ENCODE peak calls at places on chromosomes 13 and 19, in six cellular contexts. G is GM23338, A is fibroblast of lung, T is hepatocyte, F is MM.1S, D is DND-41. S is an unnamed sample.

GRCh38 chr13:37392389-37392788 is 206.2 kb downstream of the POSTN start:
- DNase-seq in D (no peak), T (no peak), F (no peak), A (no peak), G (no peak), S (no peak)

GRCh38 chr19:19528721-19529490 is at the start of gene YJEFN3:
- DNase-seq in D (no peak), G (peak), A (peak), T (no peak), F (no peak), S (no peak)

GRCh38 chr13:27510082-27510481 is 59.7 kb upstream of the MTIF3 start:
- DNase-seq in D (no peak), A (no peak), G (no peak), F (no peak), T (no peak), S (no peak)

GRCh38 chr19:13172335-13173128 is 22.3 kb downstream of the IER2 start:
- DNase-seq in T (peak), D (no peak), F (no peak), A (peak), G (no peak), S (peak)

GRCh38 chr19:6720369-6721112 is at the start of gene C3:
- DNase-seq in F (no peak), G (no peak), A (no peak), T (peak), D (no peak), S (no peak)

GRCh38 chr19:15869109-15869555 is 28.7 kb downstream of the CYP4F2 start:
- DNase-seq in A (peak), G (peak), T (no peak), F (no peak), D (peak), S (peak)

GRCh38 chr19:58451358-58452101 is at the start of gene ZNF324B:
- DNase-seq in F (peak), T (peak), A (peak), D (peak), G (peak), S (peak)

GRCh38 chr13:72745260-72745659 is 17.5 kb downstream of the BORA start:
- DNase-seq in G (no peak), T (no peak), D (no peak), A (no peak), F (no peak), S (no peak)

GRCh38 chr13:60155978-60156377 is 7.8 kb downstream of the DIAPH3 start:
- DNase-seq in T (no peak), G (peak), D (no peak), A (no peak), F (no peak), S (no peak)

GRCh38 chr13:110925023-110925608 is 10.2 kb upstream of the ANKRD10 start:
- DNase-seq in A (no peak), D (peak), G (peak), F (no peak), T (no peak), S (no peak)

GRCh38 chr19:32273483-32273882 is 71.9 kb upstream of the ZNF507 start:
- DNase-seq in A (no peak), F (no peak), G (no peak), T (no peak), D (no peak), S (no peak)

GRCh38 chr13:31545616-31546015 is 193.7 kb upstream of the RXFP2 start:
- DNase-seq in T (no peak), D (no peak), A (peak), G (no peak), F (no peak), S (peak)

GRCh38 chr19:33879818-33880575 is 83.3 kb downstream of the KCTD15 start:
- DNase-seq in G (no peak), T (no peak), A (no peak), D (no peak), F (no peak), S (peak)

GRCh38 chr13:33756929-33757328 is 61.0 kb upstream of the RFC3 start:
- DNase-seq in A (no peak), D (no peak), F (no peak), G (no peak), T (no peak), S (no peak)

GRCh38 chr13:109088101-109088500 is 458.7 kb downstream of the MYO16 start:
- DNase-seq in T (no peak), A (no peak), F (no peak), G (peak), D (no peak), S (no peak)

GRCh38 chr19:3150739-3151329 is 15.0 kb downstream of the GNA15 start:
- DNase-seq in F (no peak), A (no peak), T (no peak), D (no peak), G (no peak), S (no peak)

GRCh38 chr13:99862243-99862642 is 109.3 kb downstream of the ZIC5 start:
- DNase-seq in D (no peak), T (no peak), A (no peak), G (no peak), F (no peak), S (no peak)

GRCh38 chr19:31445406-31445805 is 96.2 kb upstream of the TSHZ3 start:
- DNase-seq in F (no peak), A (no peak), G (no peak), D (no peak), T (no peak), S (no peak)

GRCh38 chr19:18233224-18233825 is 7.1 kb upstream of the PDE4C start:
- DNase-seq in D (peak), A (peak), T (peak), F (peak), G (peak), S (peak)

GRCh38 chr19:10291554-10292205 is 1.9 kb downstream of the ICAM5 start:
- DNase-seq in F (no peak), T (no peak), D (no peak), G (no peak), A (no peak), S (no peak)
- TF ChIP-seq EZH2 in F (no peak), T (peak), D (no peak), G (peak), A (peak), S (peak)

DNA sequence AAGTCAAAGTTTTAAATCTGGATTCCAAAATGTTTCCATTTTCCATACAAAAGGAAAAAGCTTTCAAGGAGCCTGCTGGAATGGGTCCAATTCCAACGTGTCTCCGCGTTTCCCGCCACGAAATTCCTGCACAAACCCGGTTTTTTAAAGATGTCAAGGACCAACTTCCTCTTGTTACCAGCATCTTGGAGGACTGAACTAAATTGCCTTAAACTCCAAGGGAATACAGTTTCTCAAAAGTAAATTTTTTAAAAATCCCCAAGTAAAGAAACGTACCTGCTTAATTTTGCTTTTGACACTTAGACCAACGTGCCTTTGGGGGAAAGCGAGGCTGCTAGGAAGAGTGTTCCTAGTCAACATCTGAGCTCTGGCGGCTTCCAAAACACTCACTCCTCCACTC is 12.3 kb upstream of the SOX1 start:
- DNase-seq in T (no peak), F (no peak), D (no peak), A (no peak), G (no peak), S (no peak)
- TF ChIP-seq EZH2 in T (no peak), F (no peak), D (no peak), A (no peak), G (peak), S (no peak)

DNA sequence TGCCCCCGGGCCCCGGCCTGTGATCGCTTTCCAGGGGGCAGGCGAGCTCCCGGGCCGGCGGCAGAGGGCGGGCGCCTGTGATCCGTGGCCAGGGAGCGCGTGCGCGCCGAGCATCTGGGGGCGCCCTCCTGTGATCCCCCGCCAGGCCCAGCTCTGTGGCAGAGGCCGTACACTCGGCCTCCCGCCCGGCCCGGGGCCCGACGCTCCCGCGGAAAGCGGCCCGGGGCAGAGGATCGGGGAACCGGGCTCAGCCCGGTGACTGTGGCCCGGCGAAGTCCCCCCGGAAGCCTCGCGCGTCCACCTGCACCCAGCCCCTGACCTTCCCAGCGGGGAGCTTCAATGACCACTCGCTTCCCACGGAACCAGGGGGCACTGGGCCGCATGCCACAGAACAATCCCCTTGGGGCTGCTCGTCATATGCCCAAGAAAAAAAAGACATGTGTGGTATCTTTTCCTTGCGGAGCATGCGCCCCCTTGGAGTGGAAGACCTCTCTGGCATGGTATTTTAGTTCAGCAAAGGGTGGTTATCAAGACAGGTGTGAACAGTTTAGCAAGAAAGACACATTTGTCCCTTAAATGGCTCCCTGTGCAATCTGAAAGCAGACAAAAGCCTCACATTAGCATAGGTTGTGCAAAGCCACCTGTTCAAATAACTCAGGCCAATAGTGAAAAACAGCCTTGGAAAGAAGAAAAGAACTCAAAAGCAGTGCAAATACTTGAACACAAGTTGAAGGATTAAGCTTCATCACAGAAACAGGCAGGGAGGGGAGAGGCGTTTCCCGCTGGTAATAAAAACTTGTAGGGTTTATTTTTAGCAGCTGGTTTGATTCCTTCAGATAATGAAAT is 290.8 kb upstream of the SOX21 start:
- DNase-seq in D (no peak), T (peak), G (peak), A (no peak), F (no peak), S (no peak)
- TF ChIP-seq EZH2 in D (no peak), T (no peak), G (peak), A (peak), F (no peak), S (peak)

GRCh38 chr19:45601524-45602522 is at the start of gene GPR4:
- DNase-seq in A (no peak), F (no peak), T (peak), D (no peak), G (peak), S (no peak)
- TF ChIP-seq EZH2 in A (peak), F (no peak), T (no peak), D (no peak), G (peak), S (no peak)

GRCh38 chr19:49119411-49120324 is at the start of gene PPFIA3:
- DNase-seq in A (peak), D (no peak), G (peak), T (peak), F (no peak), S (peak)
- TF ChIP-seq EZH2 in A (no peak), D (no peak), G (no peak), T (peak), F (peak), S (no peak)

GRCh38 chr19:10295305-10295846 is 5.6 kb downstream of the ICAM5 start:
- DNase-seq in A (no peak), T (no peak), G (peak), F (peak), D (no peak), S (peak)
- TF ChIP-seq EZH2 in A (no peak), T (peak), G (no peak), F (no peak), D (no peak), S (peak)